ENCODE peak calls at places on chromosome X, in five cellular contexts. D, I, S, L and R are unnamed samples.

GRCh38 chrX:53239474-53239873 is 14.5 kb upstream of the KDM5C start:
- DNase-seq in I (peak; percentile 40), S (no peak), D (no peak), L (no peak), R (no peak)

GRCh38 chrX:39905946-39906345 is 191.8 kb downstream of the BCOR start:
- DNase-seq in I (no peak), L (no peak), D (no peak), S (peak; percentile 49), R (no peak)

GRCh38 chrX:21740329-21741274 is 17.3 kb downstream of the SMPX start:
- DNase-seq in S (no peak), L (peak; percentile 18), I (peak; percentile 11), D (no peak), R (no peak)

GRCh38 chrX:666762-667161 is 36.2 kb downstream of the SHOX start:
- DNase-seq in D (no peak), I (no peak), S (no peak), L (no peak), R (no peak)

GRCh38 chrX:21529771-21530170 is 128.4 kb downstream of the KLHL34 start:
- DNase-seq in L (no peak), D (peak; percentile 59), I (peak; percentile 10), S (no peak), R (no peak)

GRCh38 chrX:31702208-31702607 is 630.4 kb upstream of the FTHL17 start:
- DNase-seq in D (no peak), I (peak; percentile 1), L (no peak), S (no peak), R (no peak)

GRCh38 chrX:51641421-51642021 is 22.8 kb upstream of the CENPVL3 start:
- DNase-seq in S (peak; percentile 52), I (peak; percentile 59), L (no peak), D (peak; percentile 60), R (peak; percentile 20)

GRCh38 chrX:6227445-6227820 is 1.2 kb downstream of the NLGN4X start:
- DNase-seq in L (peak; percentile 13), I (no peak), S (no peak), D (no peak), R (no peak)

GRCh38 chrX:40887476-40887875 is 152.1 kb upstream of the MED14 start:
- DNase-seq in I (no peak), S (no peak), L (no peak), D (peak; percentile 3), R (no peak)

GRCh38 chrX:104284407-104285000 is 29.8 kb upstream of the ESX1 start:
- DNase-seq in I (peak; percentile 33), S (no peak), L (no peak), D (no peak), R (no peak)

GRCh38 chrX:9525511-9526248 is 60.8 kb downstream of the TBL1X start:
- DNase-seq in D (peak; percentile 21), S (no peak), L (no peak), I (no peak), R (no peak)

GRCh38 chrX:19728915-19729314 is 158.5 kb downstream of the SH3KBP1 start:
- DNase-seq in S (peak; percentile 24), D (no peak), L (no peak), I (no peak), R (no peak)

GRCh38 chrX:16160729-16161128 is 6.6 kb upstream of the MAGEB17 start:
- DNase-seq in D (peak; percentile 88), L (no peak), S (peak; percentile 69), I (peak; percentile 75), R (no peak)

GRCh38 chrX:11429543-11430085 is 136.4 kb downstream of the AMELX start:
- DNase-seq in I (no peak), D (no peak), S (no peak), L (no peak), R (no peak)

GRCh38 chrX:37603938-37604409 is 32.5 kb downstream of the LANCL3 start:
- DNase-seq in I (no peak), S (no peak), D (no peak), L (no peak), R (no peak)

GRCh38 chrX:3345281-3346081 is 971 bp downstream of the MXRA5 start:
- DNase-seq in D (no peak), L (peak; percentile 48), I (peak; percentile 34), S (peak; percentile 74), R (no peak)

GRCh38 chrX:10233696-10234095 is 76.9 kb downstream of the CLCN4 start:
- DNase-seq in S (no peak), L (no peak), I (peak; percentile 71), D (peak; percentile 39), R (no peak)

GRCh38 chrX:105488731-105489130 is 268.2 kb upstream of the TEX13A start:
- DNase-seq in S (no peak), D (no peak), L (no peak), I (peak; percentile 38), R (no peak)

GRCh38 chrX:21770631-21771321 is 12.9 kb upstream of the SMPX start:
- DNase-seq in I (no peak), D (no peak), L (no peak), S (no peak), R (no peak)

GRCh38 chrX:102654696-102655095 is 3.4 kb downstream of the GPRASP1 start:
- DNase-seq in I (no peak), S (no peak), L (no peak), D (no peak), R (no peak)

GRCh38 chrX:20265221-20265725 is 1.4 kb downstream of the RPS6KA3 start:
- DNase-seq in I (peak; percentile 89), D (peak; percentile 89), S (peak; percentile 80), L (peak; percentile 55), R (no peak)

GRCh38 chrX:104270212-104270611 is 15.5 kb upstream of the ESX1 start:
- DNase-seq in L (no peak), S (no peak), D (no peak), I (no peak), R (no peak)

GRCh38 chrX:5388087-5388486 is 840.6 kb downstream of the NLGN4X start:
- DNase-seq in S (no peak), I (no peak), L (no peak), D (no peak), R (no peak)

GRCh38 chrX:145213504-145213903 is 33.8 kb upstream of the SPANXN1 start:
- DNase-seq in I (peak; percentile 12), S (no peak), L (no peak), D (no peak), R (no peak)

GRCh38 chrX:27924261-27924660 is 57.0 kb downstream of the DCAF8L1 start:
- DNase-seq in L (no peak), S (no peak), I (no peak), D (peak; percentile 6), R (no peak)

GRCh38 chrX:7170903-7171302 is 22.9 kb upstream of the PUDP start:
- DNase-seq in I (peak; percentile 37), L (no peak), S (peak; percentile 5), D (no peak), R (no peak)

GRCh38 chrX:18702362-18703195 is 4.9 kb upstream of the PPEF1 start:
- DNase-seq in L (no peak), D (peak; percentile 70), I (peak; percentile 49), S (peak; percentile 88), R (no peak)

GRCh38 chrX:81120270-81120935 is 81.3 kb downstream of the HMGN5 start:
- DNase-seq in D (no peak), S (peak; percentile 0), L (no peak), I (no peak), R (no peak)

GRCh38 chrX:118240359-118240758 is 105.5 kb upstream of the WDR44 start:
- DNase-seq in I (peak; percentile 65), D (no peak), S (no peak), L (peak; percentile 13), R (no peak)

GRCh38 chrX:108245462-108245861 is 153.9 kb downstream of the ATG4A start:
- DNase-seq in S (no peak), L (no peak), D (no peak), I (no peak), R (no peak)

GRCh38 chrX:7941390-7942042 is 14.3 kb upstream of the PNPLA4 start:
- DNase-seq in D (peak; percentile 7), L (no peak), I (peak; percentile 20), S (no peak), R (no peak)

GRCh38 chrX:139126493-139126892 is 404.0 kb upstream of the F9 start:
- DNase-seq in I (peak; percentile 8), L (no peak), D (no peak), S (no peak), R (peak; percentile 43)

GRCh38 chrX:112941209-112941788 is 100.7 kb upstream of the AMOT start:
- DNase-seq in L (no peak), I (no peak), S (no peak), D (peak; percentile 1), R (no peak)

GRCh38 chrX:135931644-135932487 is 38.4 kb downstream of the SAGE1 start:
- DNase-seq in D (peak; percentile 24), I (peak; percentile 45), L (no peak), S (peak; percentile 26), R (no peak)

GRCh38 chrX:50202539-50202938 is 1.7 kb upstream of the AKAP4 start:
- DNase-seq in D (no peak), I (peak; percentile 3), L (no peak), S (peak; percentile 20), R (no peak)

GRCh38 chrX:40158036-40158706 is 60.4 kb upstream of the BCOR start:
- DNase-seq in L (peak; percentile 32), I (no peak), S (peak; percentile 38), D (peak; percentile 17), R (no peak)

GRCh38 chrX:49029876-49030275 is 13.3 kb downstream of the TFE3 start:
- DNase-seq in S (no peak), D (no peak), L (no peak), I (no peak), R (no peak)

DNA sequence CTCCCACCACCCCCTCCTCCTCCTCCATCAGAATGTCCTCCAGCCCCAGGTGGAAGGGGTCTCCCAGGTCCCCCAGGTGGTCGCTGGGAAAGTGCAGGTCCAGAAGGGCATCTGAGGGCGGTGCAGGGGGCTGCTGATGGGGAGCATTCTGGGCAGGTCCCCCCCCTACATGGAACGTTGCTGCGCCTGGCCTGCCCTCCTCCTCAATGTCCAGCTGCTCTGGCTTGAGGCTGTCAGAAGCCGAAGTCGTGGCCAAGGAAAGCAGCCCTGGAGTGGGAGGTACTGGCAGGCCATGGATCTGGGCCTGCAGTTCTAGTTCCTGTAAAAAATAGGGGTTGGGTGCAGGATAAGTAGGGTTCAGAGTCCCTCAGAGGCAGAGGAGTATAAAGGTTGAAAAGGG is 12.9 kb downstream of the TFE3 start:
- DNase-seq in D (no peak), S (no peak), L (no peak), I (no peak), R (no peak)
- H3K4me3 ChIP-seq in D (no peak overlapping the region), S (no peak overlapping the region), L (no peak overlapping the region), I (no peak overlapping the region), R (no peak overlapping the region)

DNA sequence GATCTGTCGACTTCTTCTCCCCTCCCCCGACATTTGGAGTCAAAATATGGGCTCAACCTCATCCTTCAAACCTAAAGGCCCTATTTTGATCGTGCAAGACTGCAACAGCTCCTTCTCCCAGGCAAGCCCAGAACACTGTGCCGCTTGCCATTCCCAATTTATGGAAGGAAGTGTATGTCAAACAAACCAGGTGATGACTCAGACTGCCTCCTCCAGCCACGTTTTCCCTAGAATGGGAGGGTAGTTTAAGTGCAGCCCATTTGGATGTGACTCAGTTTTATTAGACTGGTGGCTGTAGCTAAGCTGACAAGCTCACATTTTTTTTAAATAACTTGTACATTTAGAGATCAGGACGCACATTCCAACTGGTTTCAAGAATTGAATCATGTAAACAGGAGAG is 570.4 kb upstream of the DIPK2B start:
- DNase-seq in D (peak; percentile 96), I (peak; percentile 97), L (peak; percentile 13), S (peak; percentile 94), R (no peak)
- H3K4me3 ChIP-seq in D (peak overlapping the region; percentile 68), I (peak overlapping the region; percentile 83), L (peak overlapping the region; percentile 38), S (peak overlapping the region; percentile 89), R (no peak overlapping the region)

GRCh38 chrX:56782791-56783449 is 53.9 kb downstream of the NBDY start:
- DNase-seq in I (no peak), S (no peak), L (no peak), D (no peak), R (no peak)
- H3K4me3 ChIP-seq in I (peak overlapping the region; percentile 27), S (peak overlapping the region; percentile 69), L (peak overlapping the region; percentile 25), D (no peak overlapping the region), R (no peak overlapping the region)

GRCh38 chrX:63784902-63785692 is at the start of gene ARHGEF9:
- DNase-seq in L (peak; percentile 37), D (no peak), S (peak; percentile 22), I (no peak), R (peak; percentile 20)
- H3K4me3 ChIP-seq in L (peak within 1 kb of the TSS; percentile 48), D (peak within 1 kb of the TSS; percentile 18), S (peak within 1 kb of the TSS; percentile 62), I (peak within 1 kb of the TSS; percentile 20), R (peak within 1 kb of the TSS; percentile 59)